ENCODE peak calls at places on chromosome 20, in eight cellular contexts. B is CD8-positive, alpha-beta memory T cell; N is CD8-positive, alpha-beta T cell; L is stomach; G is heart right ventricle; A is GM23338; F is cardiac muscle cell; H is mucosa of descending colon. P is an unnamed sample. For H3K36me3, the result is how much of the 10 kb centered on the place peaks cover.

GRCh38 chr20:4869290-4870193 is 131.8 kb downstream of the SLC23A2 start:
- DNase-seq in B (no peak), N (no peak), L (no peak), G (no peak), A (peak), F (no peak), H (peak), P (peak)

GRCh38 chr20:53224851-53225250 is 252.7 kb downstream of the TSHZ2 start:
- DNase-seq in B (no peak), N (no peak), L (no peak), G (no peak), A (no peak), F (peak), H (no peak), P (no peak)

GRCh38 chr20:4401601-4402000 is 320.1 kb upstream of the PRND start:
- DNase-seq in B (no peak), N (no peak), L (no peak), G (no peak), A (no peak), F (peak), H (no peak), P (no peak)

GRCh38 chr20:62156254-62156556 is 12.6 kb downstream of the SS18L1 start:
- DNase-seq in B (no peak), N (no peak), L (no peak), G (no peak), A (peak), F (no peak), H (no peak), P (no peak)

GRCh38 chr20:61023612-61024011 is 228.4 kb upstream of the CDH4 start:
- DNase-seq in B (no peak), N (no peak), L (no peak), G (no peak), A (no peak), F (no peak), H (no peak), P (no peak)

GRCh38 chr20:17648306-17648646 is 33.8 kb downstream of the RRBP1 start:
- DNase-seq in B (no peak), N (no peak), L (no peak), G (peak), A (no peak), F (no peak), H (no peak), P (no peak)

GRCh38 chr20:46171909-46172308 is 53.8 kb downstream of the CD40 start:
- DNase-seq in B (no peak), N (no peak), L (no peak), G (no peak), A (no peak), F (no peak), H (no peak), P (no peak)

GRCh38 chr20:18496740-18497592 is at the start of gene RBBP9:
- DNase-seq in B (peak), N (peak), L (peak), G (peak), A (peak), F (peak), H (peak), P (peak)

GRCh38 chr20:7147220-7147601 is 379.7 kb downstream of the BMP2 start:
- DNase-seq in B (no peak), N (no peak), L (no peak), G (no peak), A (no peak), F (no peak), H (no peak), P (no peak)

GRCh38 chr20:53890434-53891305 is 179.7 kb downstream of the BCAS1 start:
- DNase-seq in B (no peak), N (no peak), L (no peak), G (no peak), A (no peak), F (no peak), H (peak), P (no peak)

GRCh38 chr20:7790189-7790588 is 150.1 kb downstream of the HAO1 start:
- DNase-seq in B (no peak), N (no peak), L (no peak), G (no peak), A (no peak), F (peak), H (no peak), P (no peak)

DNA sequence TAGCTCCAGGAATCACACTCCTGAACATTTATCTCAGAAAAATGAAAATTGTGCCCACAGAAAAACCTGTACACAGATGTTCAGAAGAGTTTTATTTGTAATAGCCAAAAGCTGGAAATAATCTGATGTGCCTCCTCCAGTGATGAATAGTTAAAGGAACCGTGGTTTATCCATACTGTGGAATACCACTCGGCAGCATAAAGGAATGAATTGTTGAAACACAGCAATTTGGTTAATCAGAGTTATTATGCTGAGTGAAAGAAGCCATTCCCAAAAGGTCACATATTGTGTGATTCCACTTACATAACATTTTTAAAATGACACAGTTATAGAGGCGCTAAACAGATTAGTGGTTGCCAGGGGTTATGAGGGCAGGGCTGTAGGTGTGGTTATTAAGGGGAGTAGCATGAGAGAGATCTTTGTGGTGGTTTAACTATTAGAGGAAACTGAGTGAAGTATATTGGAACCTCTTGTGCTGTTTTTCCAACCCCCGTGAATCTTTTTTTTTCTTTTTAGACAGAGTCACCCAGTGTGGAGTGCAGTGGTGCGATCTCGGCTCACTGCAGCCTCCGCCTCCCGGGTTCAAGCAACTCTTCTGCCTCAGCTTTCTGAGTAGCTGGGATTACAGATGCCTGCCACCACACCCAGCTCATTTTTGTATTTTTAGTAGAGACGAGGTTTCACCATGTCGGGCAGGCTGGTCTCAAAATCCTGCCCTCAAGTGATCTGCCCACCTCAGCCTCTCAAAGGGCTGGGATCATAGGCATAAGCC is 26.2 kb downstream of the PSMF1 start:
- DNase-seq in B (no peak), N (no peak), L (no peak), G (no peak), A (no peak), F (no peak), H (no peak), P (no peak)
- H3K36me3 ChIP-seq in B (under half), N (under half), L (half or more), G (under half), A (under half), F (under half), H (under half), P (under half)

GRCh38 chr20:13554076-13554475 is 84.7 kb downstream of the TASP1 start:
- DNase-seq in B (no peak), N (no peak), L (no peak), G (no peak), A (no peak), F (peak), H (no peak), P (no peak)
- H3K36me3 ChIP-seq in B (under half), N (under half), L (under half), G (under half), A (under half), F (under half), H (under half), P (under half)

GRCh38 chr20:13684566-13685222 is 46.0 kb upstream of the TASP1 start:
- DNase-seq in B (no peak), N (no peak), L (no peak), G (no peak), A (no peak), F (no peak), H (no peak), P (no peak)

GRCh38 chr20:13681248-13682125 is 42.8 kb upstream of the TASP1 start:
- DNase-seq in B (no peak), N (no peak), L (no peak), G (no peak), A (no peak), F (no peak), H (peak), P (peak)

GRCh38 chr20:13687827-13688226 is 49.1 kb upstream of the TASP1 start:
- DNase-seq in B (no peak), N (no peak), L (no peak), G (no peak), A (no peak), F (no peak), H (no peak), P (no peak)

GRCh38 chr20:13683833-13684232 is 45.1 kb upstream of the TASP1 start:
- DNase-seq in B (no peak), N (no peak), L (no peak), G (no peak), A (no peak), F (no peak), H (no peak), P (no peak)

DNA sequence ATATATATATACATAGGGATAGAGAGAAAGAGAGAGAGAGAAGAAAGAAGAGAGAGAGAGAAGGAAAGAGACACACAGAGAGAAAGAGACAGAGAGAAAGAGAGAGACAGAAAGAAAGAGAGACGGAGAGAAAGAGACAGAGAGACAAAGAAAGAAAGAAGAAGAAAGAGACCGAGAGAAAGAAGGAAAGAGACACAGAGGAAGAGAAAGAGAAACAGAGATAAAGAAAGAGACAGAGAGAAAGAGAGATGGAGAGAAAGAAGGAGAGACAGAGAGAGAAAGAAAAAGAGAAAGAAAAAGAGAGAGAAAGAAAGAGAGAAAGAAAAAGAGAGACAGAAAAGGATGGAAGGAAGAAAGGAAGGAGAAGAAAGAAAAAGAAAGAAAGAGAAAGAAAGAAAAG is 46.9 kb upstream of the TASP1 start:
- DNase-seq in B (no peak), N (no peak), L (no peak), G (no peak), A (no peak), F (no peak), H (no peak), P (no peak)
- H3K36me3 ChIP-seq in B (under half), N (under half), L (under half), G (under half), A (under half), F (under half), H (under half), P (under half)

GRCh38 chr20:36549628-36549941 is 8.3 kb downstream of the MYL9 start:
- DNase-seq in B (no peak), N (no peak), L (no peak), G (no peak), A (no peak), F (no peak), H (no peak), P (no peak)
- H3K36me3 ChIP-seq in B (under half), N (under half), L (under half), G (under half), A (under half), F (under half), H (under half), P (under half)

DNA sequence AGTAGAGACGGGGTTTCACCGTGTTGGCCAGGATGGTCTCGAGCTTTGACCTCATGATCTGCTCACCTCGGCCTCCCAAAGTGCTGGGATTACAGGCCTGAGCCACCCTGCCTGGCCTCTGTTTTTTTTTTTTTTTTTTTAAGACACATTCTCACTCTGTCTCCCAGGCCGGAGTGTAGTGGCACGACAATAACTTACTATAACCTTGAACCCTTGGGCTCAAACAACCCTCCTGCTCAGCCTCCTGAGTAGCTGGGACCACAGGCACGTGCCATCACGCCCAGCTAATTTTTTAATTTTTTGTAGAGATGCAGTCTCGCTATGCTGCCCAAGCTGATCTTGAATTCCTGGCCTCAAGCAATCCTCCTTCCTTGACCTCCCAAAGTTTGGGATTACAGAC is 26.6 kb downstream of the CPXM1 start:
- DNase-seq in B (no peak), N (no peak), L (no peak), G (no peak), A (no peak), F (no peak), H (no peak), P (no peak)
- H3K36me3 ChIP-seq in B (under half), N (under half), L (under half), G (under half), A (under half), F (under half), H (under half), P (under half)

DNA sequence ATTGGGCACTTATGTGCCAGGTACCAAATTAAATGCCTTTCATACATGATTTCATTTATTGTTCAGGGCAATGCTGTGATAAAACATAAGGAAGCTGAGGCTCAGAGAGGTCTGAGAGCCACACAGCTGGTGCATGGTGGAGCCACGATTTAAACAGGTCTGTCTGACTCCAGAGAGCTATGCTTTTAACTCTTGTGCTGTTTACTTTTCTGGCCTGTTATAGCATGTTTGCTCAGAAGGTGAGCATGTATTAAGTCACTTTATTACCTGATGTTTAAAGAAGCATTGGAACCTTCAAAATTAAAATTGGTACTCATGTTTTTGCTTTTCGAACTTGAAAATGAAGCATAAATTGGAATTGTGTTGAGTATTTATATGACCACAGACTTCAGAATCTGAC is 26.8 kb downstream of the MCM8 start:
- DNase-seq in B (no peak), N (no peak), L (no peak), G (no peak), A (no peak), F (no peak), H (no peak), P (no peak)
- H3K36me3 ChIP-seq in B (under half), N (under half), L (half or more), G (under half), A (under half), F (under half), H (under half), P (under half)

GRCh38 chr20:24992420-24993205 is at the start of gene APMAP:
- DNase-seq in B (peak), N (peak), L (peak), G (peak), A (peak), F (peak), H (peak), P (peak)
- H3K36me3 ChIP-seq in B (under half), N (under half), L (under half), G (under half), A (under half), F (under half), H (under half), P (under half)

GRCh38 chr20:35502352-35502751 is 27.1 kb downstream of the C20orf173 start:
- DNase-seq in B (no peak), N (no peak), L (no peak), G (no peak), A (no peak), F (no peak), H (no peak), P (no peak)
- H3K36me3 ChIP-seq in B (half or more), N (half or more), L (half or more), G (under half), A (under half), F (under half), H (under half), P (under half)